ENCODE peak calls at places on chromosomes 11 and 22, in five cellular contexts. P is body of pancreas, E is GM12891, Z is spleen, F is right lobe of liver. A is an unnamed sample.

GRCh38 chr11:70841264-70841663 is 411.1 kb downstream of the SHANK2 start:
- DNase-seq in Z (no peak), P (no peak), F (no peak), E (no peak), A (no peak)

GRCh38 chr22:35604671-35605457 is 12.3 kb downstream of the MB start:
- DNase-seq in Z (no peak), E (no peak), P (peak), F (peak), A (no peak)

GRCh38 chr22:38314992-38315800 is 2.0 kb downstream of the CSNK1E start:
- DNase-seq in Z (peak), F (no peak), P (peak), E (no peak), A (peak)

GRCh38 chr11:112537846-112538330 is 277.2 kb upstream of the PLET1 start:
- DNase-seq in Z (no peak), E (no peak), F (no peak), P (no peak), A (no peak)

GRCh38 chr22:24776525-24776924 is 2.0 kb upstream of the PIWIL3 start:
- DNase-seq in E (no peak), P (no peak), F (no peak), Z (no peak), A (no peak)

GRCh38 chr11:132683602-132684001 is 848.7 kb downstream of the OPCML start:
- DNase-seq in E (no peak), P (no peak), F (no peak), Z (no peak), A (no peak)

GRCh38 chr11:73539506-73540084 is 58.3 kb downstream of the FAM168A start:
- DNase-seq in Z (no peak), E (no peak), F (no peak), P (no peak), A (no peak)

GRCh38 chr22:35312198-35313059 is 12.7 kb downstream of the TOM1 start:
- DNase-seq in Z (peak), E (no peak), P (peak), F (peak), A (no peak)

GRCh38 chr22:37214431-37215025 is 2.3 kb upstream of the SSTR3 start:
- DNase-seq in F (peak), Z (peak), P (no peak), E (no peak), A (no peak)

GRCh38 chr11:118338637-118339061 is 3.9 kb downstream of the CD3D start:
- DNase-seq in Z (peak), P (peak), F (no peak), E (peak), A (peak)

GRCh38 chr22:49909476-49910205 is 8.6 kb downstream of the ALG12 start:
- DNase-seq in E (no peak), P (no peak), F (no peak), Z (no peak), A (no peak)

GRCh38 chr11:103792981-103793468 is 243.4 kb upstream of the DDI1 start:
- DNase-seq in E (no peak), Z (no peak), P (no peak), F (no peak), A (no peak)

GRCh38 chr22:32649515-32650200 is 151.8 kb upstream of the TIMP3 start:
- DNase-seq in E (no peak), P (no peak), F (no peak), Z (no peak), A (no peak)

GRCh38 chr11:133181672-133182071 is 350.6 kb downstream of the OPCML start:
- DNase-seq in E (no peak), P (no peak), Z (no peak), F (no peak), A (no peak)

GRCh38 chr11:118058311-118059230 is 18.3 kb upstream of the TMPRSS4 start:
- DNase-seq in F (no peak), Z (peak), E (no peak), P (no peak), A (no peak)

GRCh38 chr22:46640293-46640692 is 20.1 kb downstream of the GRAMD4 start:
- DNase-seq in Z (no peak), E (no peak), F (peak), P (no peak), A (no peak)

GRCh38 chr11:20493340-20493739 is 105.8 kb downstream of the PRMT3 start:
- DNase-seq in P (no peak), E (no peak), Z (no peak), F (peak), A (no peak)

GRCh38 chr22:23204541-23205157 is 24.3 kb downstream of the BCR start:
- DNase-seq in E (no peak), P (peak), F (peak), Z (peak), A (no peak)

GRCh38 chr11:34509336-34509902 is 4.2 kb downstream of the ELF5 start:
- DNase-seq in F (no peak), Z (no peak), P (peak), E (no peak), A (no peak)

GRCh38 chr11:74566386-74566960 is 25.9 kb upstream of the POLD3 start:
- DNase-seq in F (peak), Z (no peak), P (peak), E (no peak), A (no peak)

GRCh38 chr22:38205261-38206128 is 3.7 kb downstream of the MAFF start:
- DNase-seq in P (peak), Z (no peak), F (no peak), E (no peak), A (no peak)

GRCh38 chr11:113365895-113366294 is 21.7 kb upstream of the ANKK1 start:
- DNase-seq in F (no peak), Z (no peak), P (no peak), E (no peak), A (no peak)

GRCh38 chr22:24421428-24421931 is 5.9 kb upstream of the ADORA2A start:
- DNase-seq in P (no peak), F (no peak), Z (no peak), E (peak), A (no peak)

GRCh38 chr11:60658409-60658808 is 41.0 kb upstream of the MS4A8 start:
- DNase-seq in F (no peak), P (peak), Z (no peak), E (no peak), A (no peak)

GRCh38 chr11:62124186-62125113 is 639 bp downstream of the INCENP start:
- DNase-seq in Z (no peak), E (no peak), P (peak), F (peak), A (peak)

GRCh38 chr22:29726512-29727247 is 6.9 kb downstream of the CABP7 start:
- DNase-seq in E (no peak), P (no peak), F (no peak), Z (no peak), A (no peak)

GRCh38 chr11:77046060-77046501 is 11.9 kb downstream of the B3GNT6 start:
- DNase-seq in F (peak), E (peak), Z (no peak), P (peak), A (no peak)

GRCh38 chr11:90228056-90228455 is 5.2 kb upstream of the CHORDC1 start:
- DNase-seq in F (no peak), E (no peak), Z (no peak), P (no peak), A (no peak)

GRCh38 chr11:120540744-120541143 is 29.2 kb downstream of the GRIK4 start:
- DNase-seq in P (no peak), F (no peak), Z (no peak), E (no peak), A (no peak)

GRCh38 chr11:84714316-84714780 is 912.8 kb downstream of the DLG2 start:
- DNase-seq in Z (peak), P (peak), F (peak), E (peak), A (no peak)

GRCh38 chr11:73257342-73258103 is 14.6 kb upstream of the P2RY6 start:
- DNase-seq in Z (no peak), E (no peak), P (no peak), F (no peak), A (peak)

GRCh38 chr11:128135451-128135850 is 451.9 kb downstream of the ETS1 start:
- DNase-seq in Z (no peak), P (no peak), F (no peak), E (no peak), A (no peak)

GRCh38 chr11:47507868-47508594 is 44.9 kb downstream of the CELF1 start:
- DNase-seq in P (no peak), E (no peak), F (no peak), Z (no peak), A (no peak)

GRCh38 chr11:57641426-57641825 is 8.3 kb downstream of the YPEL4 start:
- DNase-seq in E (no peak), P (no peak), Z (no peak), F (no peak), A (no peak)

GRCh38 chr11:14454861-14455632 is 44.6 kb downstream of the COPB1 start:
- DNase-seq in Z (no peak), E (peak), F (no peak), P (no peak), A (no peak)

GRCh38 chr11:116373545-116373944 is 399.2 kb downstream of the BUD13 start:
- DNase-seq in E (no peak), F (no peak), P (no peak), Z (no peak), A (no peak)

GRCh38 chr22:40044870-40045834 is 50.4 kb downstream of the FAM83F start:
- DNase-seq in E (peak), P (peak), Z (peak), F (peak), A (peak)
- TF ChIP-seq POLR2A in E (peak), P (no peak), Z (peak), F (peak), A (no peak)

GRCh38 chr11:926341-926916 is 759 bp downstream of the AP2A2 start:
- DNase-seq in E (no peak), Z (no peak), P (peak), F (no peak), A (peak)

GRCh38 chr11:923691-924405 is 1.8 kb upstream of the AP2A2 start:
- DNase-seq in E (no peak), Z (no peak), F (no peak), P (no peak), A (no peak)

GRCh38 chr11:925496-926301 is at the start of gene AP2A2:
- DNase-seq in E (peak), Z (peak), F (peak), P (peak), A (peak)

GRCh38 chr11:925158-925495 is 543 bp upstream of the AP2A2 start:
- DNase-seq in P (peak), Z (no peak), F (peak), E (no peak), A (peak)

GRCh38 chr11:924406-925157 is 1.1 kb upstream of the AP2A2 start:
- DNase-seq in Z (no peak), E (no peak), F (no peak), P (no peak), A (no peak)
- TF ChIP-seq POLR2A in Z (no peak), E (no peak), F (no peak), P (no peak), A (no peak)

DNA sequence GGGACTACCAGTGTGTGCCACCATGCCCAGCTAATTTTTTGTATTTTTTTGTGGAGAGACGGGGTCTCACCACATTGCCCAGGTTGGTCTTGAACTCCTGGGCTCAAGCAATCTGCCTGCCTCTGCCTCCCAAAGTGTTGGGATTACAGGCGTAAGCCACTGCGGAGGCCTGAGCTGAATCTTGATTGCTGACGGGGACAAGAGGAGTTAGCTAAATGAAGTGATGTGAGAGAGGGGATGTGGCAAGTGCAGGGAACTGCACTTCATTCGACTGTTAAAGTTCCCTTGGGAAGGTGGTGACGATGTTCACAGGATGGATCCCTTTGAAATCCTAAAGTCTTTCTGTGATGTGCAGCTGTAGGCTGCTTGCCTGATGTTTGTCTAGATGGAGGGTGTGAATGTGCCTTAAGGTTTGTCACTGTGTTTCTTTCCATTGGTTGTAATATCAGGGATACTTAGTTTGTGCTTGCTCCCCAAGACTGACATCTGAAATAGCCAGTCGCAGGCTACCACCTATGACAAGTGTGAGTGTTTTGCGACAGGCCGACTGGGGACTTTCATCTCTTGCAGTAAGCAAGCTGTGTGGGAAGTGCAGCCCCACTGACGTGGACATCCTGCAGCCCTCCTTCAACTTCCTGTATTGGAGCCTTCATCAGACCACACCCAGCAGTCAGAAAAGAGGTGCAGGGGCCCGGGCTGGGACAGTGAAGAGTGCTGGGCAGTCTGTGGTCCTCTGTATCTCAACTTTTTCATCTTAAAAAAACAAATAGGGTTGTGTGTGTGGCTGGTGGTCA is 19.6 kb upstream of the CCDC134 start:
- DNase-seq in E (peak), P (peak), Z (peak), F (peak), A (peak)
- TF ChIP-seq POLR2A in E (peak), P (no peak), Z (peak), F (no peak), A (peak)

DNA sequence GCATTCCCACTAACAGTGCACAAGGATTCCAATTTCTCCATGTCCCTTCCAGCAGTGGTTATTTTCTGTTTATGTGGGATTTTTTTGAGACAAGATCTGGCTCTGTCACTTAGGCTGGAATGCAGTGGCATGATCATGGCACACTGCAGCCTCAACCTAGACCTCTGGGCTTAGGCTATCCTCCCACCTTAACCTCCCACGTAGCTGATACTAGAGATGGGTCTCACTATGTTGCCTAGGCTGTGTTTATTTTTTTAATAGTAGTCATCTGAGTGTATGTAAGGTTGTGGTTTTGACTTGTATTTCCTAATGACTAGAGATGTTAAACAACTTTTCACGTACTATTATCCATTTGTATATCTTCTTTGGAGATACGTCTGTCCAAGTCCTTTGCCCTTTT is 74.6 kb downstream of the KCNQ1OT1 start:
- DNase-seq in F (no peak), P (no peak), Z (no peak), E (no peak), A (no peak)
- TF ChIP-seq POLR2A in F (no peak), P (no peak), Z (no peak), E (no peak), A (no peak)

GRCh38 chr11:68032997-68033707 is 2.7 kb downstream of the NDUFS8 start:
- DNase-seq in F (no peak), P (no peak), Z (no peak), E (no peak), A (no peak)

GRCh38 chr11:68032003-68032402 is 1.5 kb downstream of the NDUFS8 start:
- DNase-seq in F (no peak), E (no peak), Z (no peak), P (no peak), A (no peak)

GRCh38 chr11:68036141-68036716 is 2.6 kb upstream of the TCIRG1 start:
- DNase-seq in E (no peak), Z (peak), P (no peak), F (peak), A (no peak)

GRCh38 chr11:68035266-68035876 is 3.5 kb upstream of the TCIRG1 start:
- DNase-seq in F (no peak), P (no peak), E (no peak), Z (peak), A (no peak)

GRCh38 chr11:68033708-68034045 is 3.2 kb downstream of the NDUFS8 start:
- DNase-seq in F (peak), Z (no peak), E (no peak), P (peak), A (no peak)
- TF ChIP-seq POLR2A in F (no peak), Z (no peak), E (no peak), P (no peak), A (no peak)

GRCh38 chr11:1987024-1987423 is 10.6 kb downstream of the H19 start:
- DNase-seq in E (no peak), F (no peak), Z (no peak), P (no peak), A (no peak)
- TF ChIP-seq POLR2A in E (no peak), F (no peak), Z (no peak), P (no peak), A (no peak)

DNA sequence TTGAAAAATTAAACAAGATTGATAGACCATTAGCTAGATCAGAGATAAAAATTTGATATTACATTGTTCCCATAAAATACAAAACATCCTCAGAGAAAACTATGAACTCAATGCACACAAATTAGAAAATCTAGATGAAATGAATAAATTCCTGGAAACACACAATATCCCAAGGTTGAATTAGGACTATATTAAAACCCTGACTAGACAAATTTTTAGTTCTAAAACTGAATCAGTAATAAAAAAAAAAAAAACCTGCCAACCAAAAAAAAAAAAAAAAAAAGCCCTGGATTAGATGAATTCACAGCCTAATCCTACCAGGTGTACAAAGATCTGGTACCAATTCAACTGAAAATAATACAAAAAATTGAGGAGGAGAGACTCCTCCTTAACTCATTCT is 5.5 kb upstream of the OR8K1 start:
- DNase-seq in P (no peak), E (no peak), Z (no peak), F (no peak), A (no peak)
- TF ChIP-seq POLR2A in P (no peak), E (no peak), Z (no peak), F (no peak), A (no peak)

A was measured in Peyer's patch.